ENCODE peak calls at places on chromosome 5, in four cellular contexts. B is HepG2, U is WTC11, E is K562. F is an unnamed sample.

GRCh38 chr5:67010684-67011409 is 185.8 kb downstream of the CD180 start:
- DNase-seq in B (no peak), U (no peak), E (no peak), F (no peak)

GRCh38 chr5:99187611-99188010 is 258.8 kb upstream of the CHD1 start:
- DNase-seq in B (no peak), U (no peak), E (no peak), F (no peak)

GRCh38 chr5:79508354-79508753 is 5.6 kb downstream of the HOMER1 start:
- DNase-seq in B (peak), U (no peak), E (no peak), F (no peak)

GRCh38 chr5:59831341-59831989 is 62.1 kb downstream of the PDE4D start:
- DNase-seq in B (no peak), U (no peak), E (no peak), F (no peak)

GRCh38 chr5:93158841-93159240 is 422.2 kb downstream of the NR2F1-AS1 start:
- DNase-seq in B (no peak), U (no peak), E (no peak), F (no peak)

GRCh38 chr5:174195517-174195916 is 150.0 kb downstream of the NSG2 start:
- DNase-seq in B (no peak), U (no peak), E (no peak), F (peak)

GRCh38 chr5:39980056-39980455 is 555.3 kb upstream of the DAB2 start:
- DNase-seq in B (no peak), U (no peak), E (no peak), F (no peak)

GRCh38 chr5:134175874-134176522 is 752 bp downstream of the SKP1 start:
- DNase-seq in B (no peak), U (no peak), E (no peak), F (peak)

GRCh38 chr5:78482948-78483347 is 122.5 kb downstream of the SCAMP1 start:
- DNase-seq in B (no peak), U (no peak), E (no peak), F (no peak)

GRCh38 chr5:6783787-6784186 is 70.6 kb downstream of the TENT4A start:
- DNase-seq in B (no peak), U (no peak), E (no peak), F (no peak)

GRCh38 chr5:109589983-109590382 is 99.7 kb upstream of the MAN2A1 start:
- DNase-seq in B (no peak), U (no peak), E (no peak), F (no peak)

DNA sequence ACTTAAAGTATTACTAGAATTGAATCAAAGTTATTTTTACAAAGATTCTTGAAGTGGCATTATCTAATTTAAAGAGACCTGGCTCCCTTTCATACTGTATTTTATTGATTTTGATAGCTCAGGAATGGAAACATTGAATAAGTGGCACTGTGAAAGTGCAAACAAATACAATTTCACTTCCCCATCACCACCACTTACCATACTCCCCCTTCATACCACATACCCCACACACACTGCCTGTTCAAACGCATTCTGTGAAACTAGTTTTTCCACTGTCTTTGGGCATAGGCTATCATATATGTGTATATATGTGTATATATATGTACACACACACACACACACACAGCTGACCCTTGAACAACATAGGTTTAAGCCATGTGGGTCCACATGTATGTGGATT is 62.1 kb upstream of the ATG10 start:
- DNase-seq in B (no peak), U (no peak), E (no peak), F (no peak)
- TF ChIP-seq ELF4 in B (no peak), U (no peak), E (no peak), F (no peak)

GRCh38 chr5:10634562-10634961 is 70.7 kb downstream of the ANKRD33B start:
- DNase-seq in B (no peak), U (no peak), E (no peak), F (no peak)

GRCh38 chr5:10633271-10634049 is 69.6 kb downstream of the ANKRD33B start:
- DNase-seq in B (no peak), U (no peak), E (no peak), F (no peak)

GRCh38 chr5:10632110-10632903 is 68.4 kb downstream of the ANKRD33B start:
- DNase-seq in B (no peak), U (no peak), E (no peak), F (no peak)

GRCh38 chr5:10635257-10635860 is 71.5 kb downstream of the ANKRD33B start:
- DNase-seq in B (no peak), U (no peak), E (no peak), F (no peak)

GRCh38 chr5:10634056-10634455 is 70.2 kb downstream of the ANKRD33B start:
- DNase-seq in B (no peak), U (no peak), E (no peak), F (no peak)
- TF ChIP-seq ELF4 in B (no peak), U (no peak), E (no peak), F (no peak)

GRCh38 chr5:143431789-143432188 is 28.3 kb upstream of the NR3C1 start:
- DNase-seq in B (no peak), U (no peak), E (no peak), F (no peak)

GRCh38 chr5:143434261-143435206 is 31.0 kb upstream of the NR3C1 start:
- DNase-seq in B (no peak), U (no peak), E (no peak), F (no peak)

GRCh38 chr5:143435207-143435657 is 31.7 kb upstream of the NR3C1 start:
- DNase-seq in B (no peak), U (no peak), E (no peak), F (no peak)

GRCh38 chr5:143433680-143434079 is 30.2 kb upstream of the NR3C1 start:
- DNase-seq in B (no peak), U (no peak), E (no peak), F (no peak)

DNA sequence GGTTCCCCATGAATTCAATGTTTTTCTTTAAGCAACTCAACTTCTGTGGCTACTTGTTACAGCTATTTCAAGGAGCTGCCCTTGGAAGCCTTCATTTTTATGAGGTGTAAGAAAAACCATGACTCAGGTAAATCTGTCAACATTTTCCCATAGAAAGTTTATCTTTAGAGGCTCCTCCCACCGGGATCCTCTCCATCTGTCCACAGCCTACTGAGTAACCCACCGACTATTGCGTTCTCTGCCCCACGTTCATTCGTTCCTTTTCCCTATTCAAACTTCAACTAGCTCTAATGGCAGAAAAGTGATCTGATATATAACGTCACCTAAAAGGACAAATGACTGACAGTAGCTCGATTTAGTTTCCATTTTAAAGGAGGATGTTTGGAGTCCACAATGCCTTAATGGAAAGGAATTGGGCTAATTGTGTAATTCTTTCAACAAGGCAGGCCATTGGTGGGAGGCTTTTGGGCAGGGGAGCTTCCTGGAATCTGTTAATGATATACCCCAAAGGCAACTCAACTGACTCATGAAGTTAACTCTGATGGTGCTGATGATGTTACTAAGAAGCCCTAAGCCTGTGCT is 29.3 kb upstream of the NR3C1 start:
- DNase-seq in B (peak), U (no peak), E (no peak), F (no peak)
- TF ChIP-seq ELF4 in B (no peak), U (no peak), E (no peak), F (no peak)

GRCh38 chr5:151026088-151026487 is 5.7 kb downstream of the GPX3 start:
- DNase-seq in B (no peak), U (no peak), E (no peak), F (no peak)
- TF ChIP-seq ELF4 in B (no peak), U (no peak), E (no peak), F (no peak)

DNA sequence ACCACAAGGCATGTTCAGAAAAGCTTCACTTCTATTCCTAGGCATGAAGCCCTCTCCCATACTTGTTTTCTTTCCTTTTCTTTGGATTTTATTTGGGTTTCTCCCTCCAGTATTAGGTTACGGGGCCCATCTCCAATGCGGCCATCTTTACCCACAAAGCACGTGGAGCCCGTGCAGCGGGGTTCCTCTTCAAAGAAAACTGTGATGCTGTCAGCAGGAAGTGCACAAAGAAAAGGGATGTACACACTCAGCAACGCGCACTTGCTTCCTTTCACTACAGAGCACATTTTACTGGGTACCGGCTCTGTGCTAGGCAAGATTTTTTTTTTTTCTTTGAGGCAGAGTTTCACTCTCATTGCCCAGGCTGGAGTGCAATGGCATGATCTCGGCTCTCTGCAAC is 106.6 kb downstream of the COL23A1 start:
- DNase-seq in B (no peak), U (no peak), E (no peak), F (no peak)
- TF ChIP-seq ELF4 in B (no peak), U (no peak), E (no peak), F (no peak)

DNA sequence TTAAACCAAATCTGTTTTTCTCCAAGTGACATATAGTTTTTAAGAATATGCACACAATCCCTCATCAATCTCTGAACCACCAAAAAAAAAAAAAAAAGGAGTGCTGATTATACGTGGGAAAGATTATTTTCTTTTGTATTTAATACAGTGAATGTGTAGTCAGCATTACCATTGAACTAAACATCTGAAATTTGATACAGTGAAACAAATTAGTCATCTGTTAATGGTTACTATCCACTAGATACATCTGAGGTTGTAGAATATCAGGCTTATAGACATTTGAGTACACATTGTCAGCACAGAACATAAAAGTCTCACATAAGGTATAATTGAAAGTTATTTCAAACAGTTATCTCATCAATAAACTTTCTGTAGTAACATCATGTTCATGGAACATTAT is 87.0 kb downstream of the SLF1 start:
- DNase-seq in B (no peak), U (no peak), E (no peak), F (no peak)
- TF ChIP-seq ELF4 in B (no peak), U (no peak), E (no peak), F (no peak)

DNA sequence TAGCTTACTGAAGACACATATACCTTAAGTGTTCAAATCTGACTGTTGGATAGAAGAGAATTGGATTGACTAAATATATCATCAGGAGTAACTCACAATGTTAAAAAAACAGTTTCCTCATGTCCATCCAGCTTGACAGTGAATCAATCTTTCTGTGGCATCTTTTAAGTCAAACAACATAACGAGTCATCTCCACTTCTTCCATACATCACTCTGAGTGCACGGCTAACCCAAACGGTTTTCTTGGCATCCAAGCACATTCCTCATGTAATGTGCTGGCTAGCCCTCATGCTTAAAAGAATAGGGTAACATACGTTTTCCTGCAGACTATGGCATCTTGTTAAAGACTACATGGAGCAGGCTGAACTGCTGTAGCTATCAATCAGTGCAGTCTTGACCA is 291.5 kb upstream of the TRPC7 start:
- DNase-seq in B (no peak), U (no peak), E (no peak), F (no peak)
- TF ChIP-seq ELF4 in B (no peak), U (no peak), E (no peak), F (no peak)